ENCODE peak calls at places on chromosomes 11 and 22, in four cellular contexts. C is activated CD8-positive, alpha-beta memory T cell treated with anti-CD3 and anti-CD28 coated beads for 24 hours; Z is activated gamma-delta T cell; E is effector memory CD8-positive, alpha-beta T cell. O is an unnamed sample.

GRCh38 chr11:118529584-118530175 is 1.3 kb upstream of the TMEM25 start:
- DNase-seq in Z (no peak), C (no peak), E (no peak), O (no peak)

GRCh38 chr11:78731008-78731407 is 156.3 kb upstream of the NARS2 start:
- DNase-seq in Z (no peak), C (no peak), E (no peak), O (no peak)

GRCh38 chr11:10487002-10487647 is 32.1 kb downstream of the AMPD3 start:
- DNase-seq in C (peak; percentile 44), E (no peak), Z (no peak), O (no peak)

GRCh38 chr11:60941371-60942119 is 10.4 kb downstream of the SLC15A3 start:
- DNase-seq in E (no peak), C (no peak), Z (no peak), O (no peak)

GRCh38 chr11:58070585-58070984 is 39.8 kb downstream of the OR6Q1 start:
- DNase-seq in E (no peak), Z (no peak), C (no peak), O (no peak)

GRCh38 chr11:73239571-73240189 is 21.6 kb downstream of the P2RY2 start:
- DNase-seq in C (no peak), Z (no peak), E (no peak), O (no peak)

GRCh38 chr22:39482768-39483167 is 19.3 kb upstream of the MIEF1 start:
- DNase-seq in C (no peak), Z (no peak), E (no peak), O (no peak)

GRCh38 chr11:134797411-134798089 is 385.5 kb upstream of the B3GAT1 start:
- DNase-seq in C (no peak), E (no peak), Z (no peak), O (no peak)

GRCh38 chr22:44880588-44881245 is 128.3 kb downstream of the ARHGAP8 start:
- DNase-seq in C (no peak), Z (no peak), E (no peak), O (no peak)

GRCh38 chr22:19876314-19876940 is 21.8 kb upstream of the GNB1L start:
- DNase-seq in C (no peak), Z (no peak), E (no peak), O (no peak)

GRCh38 chr11:120215634-120216033 is 4.8 kb downstream of the OAF start:
- DNase-seq in E (no peak), C (no peak), Z (no peak), O (no peak)

GRCh38 chr11:96134622-96135021 is 208.4 kb downstream of the MAML2 start:
- DNase-seq in C (no peak), Z (no peak), E (no peak), O (peak; percentile 13)

GRCh38 chr11:75313457-75314272 is 37.8 kb downstream of the ARRB1 start:
- DNase-seq in Z (no peak), E (no peak), C (no peak), O (no peak)

GRCh38 chr11:17184882-17185587 is 22.8 kb downstream of the PIK3C2A start:
- DNase-seq in Z (no peak), C (no peak), E (no peak), O (no peak)

GRCh38 chr22:20523118-20523983 is 15.9 kb downstream of the MED15 start:
- DNase-seq in C (no peak), E (no peak), Z (no peak), O (no peak)

GRCh38 chr11:128467610-128468041 is 119.7 kb downstream of the ETS1 start:
- DNase-seq in C (no peak), E (no peak), Z (no peak), O (no peak)

GRCh38 chr22:20773793-20774212 is at the start of gene SERPIND1:
- DNase-seq in Z (no peak), E (no peak), C (no peak), O (no peak)

GRCh38 chr11:44923796-44924195 is 26.9 kb downstream of the TP53I11 start:
- DNase-seq in C (no peak), E (no peak), Z (no peak), O (no peak)

GRCh38 chr22:43173566-43173965 is 13.4 kb downstream of the TTLL12 start:
- DNase-seq in E (no peak), C (no peak), Z (no peak), O (no peak)

GRCh38 chr11:70437111-70437784 is 38.9 kb downstream of the CTTN start:
- DNase-seq in C (no peak), Z (no peak), E (no peak), O (no peak)

GRCh38 chr11:77776455-77776854 is 44.1 kb downstream of the RSF1 start:
- DNase-seq in E (no peak), C (no peak), Z (no peak), O (no peak)

GRCh38 chr11:131682373-131683015 is 312.1 kb downstream of the NTM start:
- DNase-seq in C (no peak), E (no peak), Z (no peak), O (no peak)

O was measured in GDM1.